ENCODE peak calls at places on chromosomes 4 and X, in nine cellular contexts. L is heart right ventricle; W is mucosa of descending colon; D is cardiac muscle cell; B is right atrium auricular region; M is uterus; K is CD8-positive, alpha-beta T cell; I is mammary epithelial cell; Z is fibroblast of pulmonary artery. E is an unnamed sample.
A peak's percentile ranks its signal among the peaks of the same experiment; 100 is the strongest.

GRCh38 chr4:94673961-94674360 is 83.8 kb upstream of the BMPR1B start:
- DNase-seq in K (no peak), B (no peak), M (no peak), W (no peak), Z (no peak), L (no peak), D (no peak), I (no peak), E (no peak)

GRCh38 chrX:10906861-10907260 is 204.3 kb upstream of the HCCS start:
- DNase-seq in M (no peak), B (no peak), L (no peak), K (no peak), D (no peak), W (no peak), I (no peak), Z (no peak), E (no peak)

GRCh38 chrX:121356850-121357171 is 309.4 kb downstream of the GLUD2 start:
- DNase-seq in K (no peak), L (no peak), W (no peak), M (no peak), I (no peak), B (no peak), Z (no peak), D (no peak), E (no peak)

GRCh38 chrX:150421816-150422215 is 58.7 kb downstream of the MAMLD1 start:
- DNase-seq in B (no peak), D (peak; percentile 34), L (peak; percentile 33), W (no peak), K (no peak), M (peak; percentile 55), Z (peak; percentile 52), I (no peak), E (no peak)

GRCh38 chr4:110132822-110133719 is 65.3 kb downstream of the ELOVL6 start:
- DNase-seq in Z (no peak), K (no peak), I (no peak), B (no peak), M (no peak), W (peak; percentile 49), L (no peak), D (no peak), E (no peak)

GRCh38 chrX:135185795-135186443 is 14.7 kb upstream of the CT55 start:
- DNase-seq in D (peak; percentile 58), Z (peak; percentile 59), L (no peak), K (no peak), I (peak; percentile 53), M (no peak), W (no peak), B (no peak), E (no peak)

GRCh38 chrX:77595848-77596247 is 148.7 kb downstream of the FGF16 start:
- DNase-seq in B (no peak), D (no peak), Z (no peak), M (no peak), L (no peak), W (no peak), I (no peak), K (no peak), E (no peak)

GRCh38 chr4:15366660-15367059 is 61.2 kb upstream of the C1QTNF7 start:
- DNase-seq in Z (no peak), B (no peak), L (no peak), K (no peak), M (no peak), W (no peak), D (no peak), I (no peak), E (no peak)

GRCh38 chr4:499563-499962 is 553 bp downstream of the PIGG start:
- DNase-seq in M (no peak), L (no peak), Z (no peak), D (no peak), W (peak; percentile 39), B (no peak), I (no peak), K (no peak), E (no peak)

GRCh38 chr4:6706173-6706572 is 3.5 kb downstream of the MRFAP1L1 start:
- DNase-seq in K (no peak), M (no peak), B (no peak), L (no peak), D (no peak), Z (no peak), I (no peak), W (no peak), E (no peak)

GRCh38 chr4:5098176-5098575 is 46.9 kb downstream of the STK32B start:
- DNase-seq in Z (no peak), B (no peak), W (no peak), D (no peak), L (no peak), K (no peak), I (no peak), M (no peak), E (no peak)

GRCh38 chrX:17442898-17443297 is 67.9 kb downstream of the NHS start:
- DNase-seq in B (no peak), W (no peak), I (peak; percentile 29), K (no peak), Z (no peak), L (no peak), M (no peak), D (no peak), E (no peak)

GRCh38 chrX:68676340-68676739 is 28.9 kb downstream of the STARD8 start:
- DNase-seq in W (no peak), Z (no peak), D (no peak), I (no peak), B (no peak), L (no peak), K (no peak), M (no peak), E (no peak)

GRCh38 chrX:107675823-107676555 is 47.7 kb downstream of the PRPS1 start:
- DNase-seq in W (no peak), M (peak; percentile 60), B (no peak), Z (peak; percentile 78), D (peak; percentile 80), L (no peak), I (peak; percentile 30), K (peak; percentile 20), E (no peak)

GRCh38 chrX:27321632-27322031 is 141.5 kb downstream of the PPP4R3C start:
- DNase-seq in W (no peak), B (no peak), L (no peak), K (no peak), I (no peak), D (no peak), M (no peak), Z (no peak), E (no peak)

GRCh38 chr4:8336412-8337075 is 67.0 kb downstream of the HTRA3 start:
- DNase-seq in W (no peak), K (no peak), Z (peak; percentile 41), B (no peak), D (peak; percentile 13), L (no peak), I (peak; percentile 95), M (no peak), E (peak; percentile 61)

GRCh38 chr4:45554423-45554822 is 569.4 kb downstream of the GABRG1 start:
- DNase-seq in K (no peak), D (peak; percentile 0), M (no peak), W (no peak), I (peak; percentile 11), Z (peak; percentile 6), L (no peak), B (no peak), E (no peak)

GRCh38 chrX:53047228-53047627 is 1.4 kb upstream of the GPR173 start:
- DNase-seq in L (no peak), W (no peak), M (no peak), D (no peak), B (no peak), I (no peak), K (no peak), Z (peak; percentile 16), E (no peak)

GRCh38 chrX:53050841-53051240 is 2.3 kb downstream of the GPR173 start:
- DNase-seq in B (no peak), W (no peak), K (no peak), M (no peak), Z (no peak), L (no peak), D (peak; percentile 16), I (no peak), E (no peak)

GRCh38 chrX:53048169-53049126 is at the start of gene GPR173:
- DNase-seq in L (peak; percentile 41), B (no peak), I (no peak), W (peak; percentile 50), D (peak; percentile 79), Z (peak; percentile 65), M (peak; percentile 50), K (no peak), E (no peak)

GRCh38 chrX:53045002-53045401 is 3.6 kb upstream of the GPR173 start:
- DNase-seq in L (no peak), M (no peak), D (no peak), Z (no peak), K (no peak), W (no peak), I (no peak), B (no peak), E (no peak)

GRCh38 chrX:53049127-53049517 is 533 bp downstream of the GPR173 start:
- DNase-seq in Z (no peak), D (no peak), K (no peak), W (no peak), B (no peak), L (no peak), M (no peak), I (no peak), E (no peak)
- H3K4me3 ChIP-seq in Z (peak overlapping the region; percentile 65), D (peak overlapping the region; percentile 45), K (no peak overlapping the region), W (no peak overlapping the region), B (peak overlapping the region; percentile 50), L (no peak overlapping the region), M (peak overlapping the region; percentile 46), I (no peak overlapping the region), E (peak overlapping the region; percentile 48)

GRCh38 chr4:173539986-173540385 is 10.0 kb upstream of the HAND2 start:
- DNase-seq in M (no peak), K (no peak), I (no peak), W (no peak), B (no peak), D (no peak), L (no peak), Z (no peak), E (no peak)
- H3K4me3 ChIP-seq in M (no peak overlapping the region), K (no peak overlapping the region), I (no peak overlapping the region), W (no peak overlapping the region), B (no peak overlapping the region), D (no peak overlapping the region), L (no peak overlapping the region), Z (no peak overlapping the region), E (no peak overlapping the region)

GRCh38 chr4:10889819-10890218 is 205.3 kb upstream of the CLNK start:
- DNase-seq in M (no peak), B (no peak), K (no peak), I (no peak), W (no peak), D (no peak), L (no peak), Z (no peak), E (no peak)
- H3K4me3 ChIP-seq in M (no peak overlapping the region), B (no peak overlapping the region), K (no peak overlapping the region), I (no peak overlapping the region), W (no peak overlapping the region), D (no peak overlapping the region), L (no peak overlapping the region), Z (no peak overlapping the region), E (no peak overlapping the region)

GRCh38 chr4:58111818-58112217 is 1001.6 kb upstream of the IGFBP7 start:
- DNase-seq in I (no peak), D (no peak), M (no peak), Z (no peak), L (no peak), B (no peak), W (no peak), K (no peak), E (no peak)
- H3K4me3 ChIP-seq in I (no peak overlapping the region), D (no peak overlapping the region), M (no peak overlapping the region), Z (no peak overlapping the region), L (no peak overlapping the region), B (no peak overlapping the region), W (no peak overlapping the region), K (no peak overlapping the region), E (no peak overlapping the region)

E was measured in vagina.